ENCODE peak calls at places on chromosome 5, in ten cellular contexts. G is M059J, J is AG09319, Z is lung microvascular endothelial cell, T is H4, O is foreskin fibroblast, U is kidney glomerular epithelial cell, E is AML-193, L is NCI-H2171 treated with DMSO at 0.1 percent for 48 hours, F is right lobe of liver. R is an unnamed sample.

GRCh38 chr5:20575515-20575914 is 587.5 kb upstream of the CDH18 start:
- DNase-seq in L (no peak), J (no peak), G (peak; percentile 4), E (no peak), O (no peak), F (no peak), Z (no peak), T (no peak), U (no peak), R (no peak)

GRCh38 chr5:176675676-176676360 is 28.5 kb downstream of the TSPAN17 start:
- DNase-seq in U (peak; percentile 2), T (peak; percentile 81), E (no peak), O (peak; percentile 51), G (peak; percentile 37), L (peak; percentile 20), F (no peak), Z (peak; percentile 13), J (no peak), R (no peak)

GRCh38 chr5:79205965-79206364 is 30.0 kb upstream of the JMY start:
- DNase-seq in U (no peak), L (no peak), J (no peak), Z (no peak), E (no peak), T (no peak), G (peak; percentile 4), F (no peak), O (no peak), R (no peak)

GRCh38 chr5:150320048-150320555 is 17.4 kb upstream of the ARSI start:
- DNase-seq in E (no peak), U (peak; percentile 91), T (peak; percentile 98), Z (peak; percentile 40), L (no peak), G (peak; percentile 99), F (no peak), J (peak; percentile 84), O (peak; percentile 93), R (peak; percentile 34)

GRCh38 chr5:104199771-104200170 is 637.2 kb upstream of the NUDT12 start:
- DNase-seq in L (no peak), J (no peak), U (no peak), T (no peak), E (no peak), G (no peak), F (no peak), O (no peak), Z (no peak), R (no peak)

GRCh38 chr5:9715891-9716335 is 85.8 kb upstream of the TAS2R1 start:
- DNase-seq in F (no peak), O (peak; percentile 59), T (peak; percentile 84), L (no peak), E (no peak), Z (no peak), J (no peak), U (no peak), G (peak; percentile 81), R (no peak)

GRCh38 chr5:107090471-107090870 is 580.3 kb downstream of the EFNA5 start:
- DNase-seq in J (no peak), U (no peak), L (peak; percentile 75), G (no peak), E (no peak), T (no peak), Z (no peak), F (no peak), O (peak; percentile 24), R (no peak)

GRCh38 chr5:66358741-66359140 is 214.6 kb downstream of the SREK1 start:
- DNase-seq in G (no peak), Z (no peak), J (no peak), E (no peak), L (no peak), F (no peak), U (no peak), T (no peak), O (no peak), R (no peak)

GRCh38 chr5:179866241-179867078 is 7.8 kb upstream of the MRNIP start:
- DNase-seq in E (no peak), Z (no peak), T (no peak), U (no peak), F (no peak), G (peak; percentile 9), O (peak; percentile 16), L (no peak), J (no peak), R (no peak)

GRCh38 chr5:132471006-132471907 is 19.3 kb downstream of the IRF1 start:
- DNase-seq in E (no peak), G (no peak), J (no peak), T (no peak), L (no peak), Z (no peak), F (no peak), O (no peak), U (no peak), R (no peak)

GRCh38 chr5:14871084-14871572 is 450 bp downstream of the ANKH start:
- DNase-seq in G (peak; percentile 17), J (no peak), E (no peak), O (no peak), Z (no peak), U (no peak), F (peak; percentile 50), L (peak; percentile 56), T (no peak), R (no peak)

GRCh38 chr5:99721487-99721886 is 792.7 kb upstream of the CHD1 start:
- DNase-seq in G (no peak), J (no peak), T (no peak), F (no peak), U (no peak), L (no peak), E (no peak), Z (no peak), O (no peak), R (no peak)